ENCODE peak calls at places on chromosomes 1 and 21, in four cellular contexts. One of them, this sample, is unnamed.

GRCh38 chr1:200628223-200628868 is 7.8 kb upstream of the KIF14 start:
- DNase-seq in mesendoderm: no peak
- DNase-seq in IMR-90: no peak
- DNase-seq in H9: no peak
- DNase-seq in this sample: peak; percentile 19

GRCh38 chr1:9281071-9281827 is 11.4 kb upstream of the SPSB1 start:
- DNase-seq in mesendoderm: no peak
- DNase-seq in IMR-90: no peak
- DNase-seq in H9: no peak
- DNase-seq in this sample: no peak

GRCh38 chr1:117567976-117568375 is 37.9 kb upstream of the TENT5C start:
- DNase-seq in mesendoderm: no peak
- DNase-seq in IMR-90: no peak
- DNase-seq in H9: no peak
- DNase-seq in this sample: no peak

GRCh38 chr1:54882483-54882882 is 4.5 kb downstream of the DHCR24 start:
- DNase-seq in mesendoderm: no peak
- DNase-seq in IMR-90: peak; percentile 38
- DNase-seq in H9: no peak
- DNase-seq in this sample: no peak

GRCh38 chr1:88175120-88175630 is 508.9 kb upstream of the PKN2 start:
- DNase-seq in mesendoderm: no peak
- DNase-seq in IMR-90: no peak
- DNase-seq in H9: no peak
- DNase-seq in this sample: no peak

GRCh38 chr1:81446006-81446669 is 354.6 kb upstream of the ADGRL2 start:
- DNase-seq in mesendoderm: no peak
- DNase-seq in IMR-90: no peak
- DNase-seq in H9: no peak
- DNase-seq in this sample: no peak

GRCh38 chr1:60108223-60108622 is 34.7 kb upstream of the C1orf87 start:
- DNase-seq in mesendoderm: no peak
- DNase-seq in IMR-90: no peak
- DNase-seq in H9: no peak
- DNase-seq in this sample: no peak

GRCh38 chr1:17629460-17629859 is 90.0 kb downstream of the ARHGEF10L start:
- DNase-seq in mesendoderm: peak; percentile 77
- DNase-seq in IMR-90: no peak
- DNase-seq in H9: peak; percentile 81
- DNase-seq in this sample: no peak

GRCh38 chr1:241627453-241628329 is 12.5 kb downstream of the CHML start:
- DNase-seq in mesendoderm: peak; percentile 74
- DNase-seq in IMR-90: peak; percentile 86
- DNase-seq in H9: no peak
- DNase-seq in this sample: peak; percentile 38

GRCh38 chr1:223756806-223757700 is 44.7 kb downstream of the CAPN2 start:
- DNase-seq in mesendoderm: no peak
- DNase-seq in IMR-90: no peak
- DNase-seq in H9: no peak
- DNase-seq in this sample: no peak

GRCh38 chr1:223756002-223756775 is 43.9 kb downstream of the CAPN2 start:
- DNase-seq in mesendoderm: no peak
- DNase-seq in IMR-90: no peak
- DNase-seq in H9: no peak
- DNase-seq in this sample: no peak

GRCh38 chr1:223758734-223759133 is 46.4 kb downstream of the CAPN2 start:
- DNase-seq in mesendoderm: no peak
- DNase-seq in IMR-90: no peak
- DNase-seq in H9: no peak
- DNase-seq in this sample: no peak

GRCh38 chr1:223752721-223753515 is 40.6 kb downstream of the CAPN2 start:
- DNase-seq in mesendoderm: peak; percentile 96
- DNase-seq in IMR-90: no peak
- DNase-seq in H9: peak; percentile 88
- DNase-seq in this sample: no peak

GRCh38 chr1:223755432-223755792 is 43.1 kb downstream of the CAPN2 start:
- DNase-seq in mesendoderm: no peak
- DNase-seq in IMR-90: no peak
- DNase-seq in H9: no peak
- DNase-seq in this sample: no peak
- H3K79me1 ChIP-seq in mesendoderm: no peaks in the 10 kb centered on the region
- H3K79me1 ChIP-seq in IMR-90: peaks cover 78% of the 10 kb centered on the region
- H3K79me1 ChIP-seq in H9: no peaks in the 10 kb centered on the region
- H3K79me1 ChIP-seq in this sample: no peaks in the 10 kb centered on the region

GRCh38 chr1:29390491-29391361 is 154.4 kb downstream of the PTPRU start:
- DNase-seq in mesendoderm: no peak
- DNase-seq in IMR-90: no peak
- DNase-seq in H9: no peak
- DNase-seq in this sample: no peak
- H3K23ac ChIP-seq in mesendoderm: no peak overlapping the region
- H3K23ac ChIP-seq in IMR-90: no peak overlapping the region
- H3K23ac ChIP-seq in H9: no peak overlapping the region
- H3K23ac ChIP-seq in this sample: no peak overlapping the region

GRCh38 chr21:45906859-45907258 is 74.7 kb upstream of the COL6A1 start:
- DNase-seq in mesendoderm: no peak
- DNase-seq in IMR-90: no peak
- DNase-seq in H9: no peak
- DNase-seq in this sample: no peak

GRCh38 chr21:45910548-45911221 is 70.9 kb upstream of the COL6A1 start:
- DNase-seq in mesendoderm: no peak
- DNase-seq in IMR-90: no peak
- DNase-seq in H9: no peak
- DNase-seq in this sample: no peak

GRCh38 chr21:45909238-45909785 is 72.3 kb upstream of the COL6A1 start:
- DNase-seq in mesendoderm: no peak
- DNase-seq in IMR-90: no peak
- DNase-seq in H9: no peak
- DNase-seq in this sample: no peak

GRCh38 chr21:45910155-45910547 is 71.4 kb upstream of the COL6A1 start:
- DNase-seq in mesendoderm: no peak
- DNase-seq in IMR-90: no peak
- DNase-seq in H9: no peak
- DNase-seq in this sample: no peak

GRCh38 chr21:45908536-45909237 is 72.9 kb upstream of the COL6A1 start:
- DNase-seq in mesendoderm: no peak
- DNase-seq in IMR-90: no peak
- DNase-seq in H9: no peak
- DNase-seq in this sample: no peak
- H3K79me1 ChIP-seq in mesendoderm: no peaks in the 10 kb centered on the region
- H3K79me1 ChIP-seq in IMR-90: no peaks in the 10 kb centered on the region
- H3K79me1 ChIP-seq in H9: no peaks in the 10 kb centered on the region
- H3K79me1 ChIP-seq in this sample: no peaks in the 10 kb centered on the region

GRCh38 chr21:45640001-45640887 is 3.3 kb upstream of the PCBP3 start:
- DNase-seq in mesendoderm: peak; percentile 43
- DNase-seq in IMR-90: no peak
- DNase-seq in H9: no peak
- DNase-seq in this sample: no peak

GRCh38 chr21:45641480-45642035 is 2.0 kb upstream of the PCBP3 start:
- DNase-seq in mesendoderm: no peak
- DNase-seq in IMR-90: no peak
- DNase-seq in H9: no peak
- DNase-seq in this sample: no peak

GRCh38 chr21:45642122-45642813 is 1.3 kb upstream of the PCBP3 start:
- DNase-seq in mesendoderm: no peak
- DNase-seq in IMR-90: no peak
- DNase-seq in H9: no peak
- DNase-seq in this sample: no peak

GRCh38 chr21:45639206-45640000 is 4.1 kb upstream of the PCBP3 start:
- DNase-seq in mesendoderm: no peak
- DNase-seq in IMR-90: no peak
- DNase-seq in H9: no peak
- DNase-seq in this sample: no peak

GRCh38 chr21:45640888-45641479 is 2.5 kb upstream of the PCBP3 start:
- DNase-seq in mesendoderm: peak; percentile 76
- DNase-seq in IMR-90: peak; percentile 18
- DNase-seq in H9: peak; percentile 82
- DNase-seq in this sample: no peak
- H3K23ac ChIP-seq in mesendoderm: no peak overlapping the region
- H3K23ac ChIP-seq in IMR-90: no peak overlapping the region
- H3K23ac ChIP-seq in H9: no peak overlapping the region
- H3K23ac ChIP-seq in this sample: no peak overlapping the region

DNA sequence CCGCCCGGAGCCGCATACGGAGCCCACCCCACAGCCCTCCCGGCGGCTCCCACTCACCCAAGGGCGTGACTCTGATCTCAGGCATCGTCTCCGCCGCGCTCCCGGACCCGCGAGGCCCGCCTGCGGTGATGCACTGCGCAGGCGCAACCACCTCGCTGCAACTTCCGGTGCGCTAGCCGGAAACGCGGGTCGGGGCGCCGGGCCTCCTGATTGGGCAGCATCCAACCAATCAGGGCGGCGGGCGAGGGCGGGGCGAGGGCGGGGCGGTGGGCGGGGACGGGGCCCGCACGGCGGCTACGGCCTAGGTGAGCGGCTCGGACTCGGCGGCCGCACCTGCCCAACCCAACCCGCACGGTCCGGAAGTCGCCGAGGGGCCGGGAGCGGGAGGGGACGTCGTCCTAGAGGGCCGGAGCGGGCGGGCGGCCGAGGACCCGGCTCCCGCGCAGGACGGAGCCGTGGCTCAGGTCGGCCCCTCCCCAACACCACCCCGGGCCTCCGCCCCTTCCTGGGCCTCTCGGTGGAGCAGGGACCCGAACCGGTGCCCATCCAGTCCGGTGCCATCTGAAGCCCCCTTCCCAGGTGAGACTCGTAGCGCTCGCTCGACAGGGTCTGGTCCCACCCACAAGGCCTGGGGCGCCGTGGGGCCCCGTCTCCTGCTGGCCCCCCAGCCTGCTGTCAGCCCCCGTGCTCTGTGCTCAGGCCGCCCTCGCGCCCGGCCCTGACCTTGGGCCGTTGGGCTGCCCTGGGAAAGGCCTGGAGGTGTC is at the start of the genes CPTP and INTS11:
- DNase-seq in mesendoderm: peak; percentile 92
- DNase-seq in IMR-90: peak; percentile 85
- DNase-seq in H9: peak; percentile 95
- DNase-seq in this sample: peak; percentile 96
- H3K79me1 ChIP-seq in mesendoderm: peaks cover 21% of the 10 kb centered on the region
- H3K79me1 ChIP-seq in IMR-90: peaks cover 58% of the 10 kb centered on the region
- H3K79me1 ChIP-seq in H9: peaks cover 8% of the 10 kb centered on the region
- H3K79me1 ChIP-seq in this sample: peaks cover 9% of the 10 kb centered on the region

GRCh38 chr1:162065016-162065415 is 4.5 kb upstream of the NOS1AP start:
- DNase-seq in mesendoderm: peak; percentile 57
- DNase-seq in IMR-90: no peak
- DNase-seq in H9: no peak
- DNase-seq in this sample: no peak

GRCh38 chr1:162070094-162070748 is 730 bp downstream of the NOS1AP start:
- DNase-seq in mesendoderm: peak; percentile 83
- DNase-seq in IMR-90: no peak
- DNase-seq in H9: peak; percentile 60
- DNase-seq in this sample: no peak

GRCh38 chr1:162072770-162073169 is 3.3 kb downstream of the NOS1AP start:
- DNase-seq in mesendoderm: no peak
- DNase-seq in IMR-90: no peak
- DNase-seq in H9: no peak
- DNase-seq in this sample: no peak

GRCh38 chr1:162070825-162071224 is 1.3 kb downstream of the NOS1AP start:
- DNase-seq in mesendoderm: peak; percentile 78
- DNase-seq in IMR-90: no peak
- DNase-seq in H9: peak; percentile 59
- DNase-seq in this sample: no peak

DNA sequence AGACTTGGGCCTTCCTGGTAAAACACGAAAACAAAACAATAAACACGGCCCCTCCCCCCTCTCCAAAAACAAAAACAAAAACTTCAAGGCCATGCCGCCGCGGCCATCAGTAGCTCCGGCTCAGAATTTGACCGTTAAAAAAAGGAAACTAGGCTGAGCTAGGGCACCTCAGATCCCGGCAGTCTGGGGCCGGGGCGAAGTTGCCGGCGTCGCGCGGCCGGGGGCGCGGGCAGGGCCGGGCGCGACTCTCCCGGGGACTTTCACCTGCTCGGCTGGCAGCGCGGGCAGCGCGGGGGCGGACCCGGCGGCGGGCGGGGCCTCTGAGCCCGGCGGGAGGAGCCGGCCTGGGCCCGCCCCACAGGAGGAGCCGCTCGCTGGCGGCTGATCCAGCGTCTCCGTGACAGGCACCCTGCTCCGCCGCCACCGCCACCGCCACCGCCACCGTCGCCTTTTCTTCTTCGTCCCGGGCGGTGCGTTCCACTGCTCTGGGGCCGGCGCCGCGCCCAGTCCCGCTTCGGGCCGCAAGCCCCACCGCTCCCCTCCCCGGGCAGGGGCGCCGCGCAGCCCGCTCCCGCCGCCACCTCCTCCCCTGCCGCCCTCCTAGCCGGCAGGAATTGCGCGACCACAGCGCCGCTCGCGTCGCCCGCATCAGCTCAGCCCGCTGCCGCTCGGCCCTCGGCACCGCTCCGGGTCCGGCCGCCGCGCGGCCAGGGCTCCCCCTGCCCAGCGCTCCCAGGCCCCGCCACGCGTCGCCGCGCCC is at the start of gene NOS1AP:
- DNase-seq in mesendoderm: peak; percentile 87
- DNase-seq in IMR-90: no peak
- DNase-seq in H9: peak; percentile 86
- DNase-seq in this sample: peak; percentile 86
- H3K23ac ChIP-seq in mesendoderm: peak within 1 kb of the TSS; percentile 81
- H3K23ac ChIP-seq in IMR-90: no peak within 1 kb of the TSS
- H3K23ac ChIP-seq in H9: no peak within 1 kb of the TSS
- H3K23ac ChIP-seq in this sample: no peak within 1 kb of the TSS

GRCh38 chr1:248847181-248847955 is 9.3 kb downstream of the ZNF672 start:
- DNase-seq in mesendoderm: no peak
- DNase-seq in IMR-90: no peak
- DNase-seq in H9: no peak
- DNase-seq in this sample: no peak
- H3K79me1 ChIP-seq in mesendoderm: no peaks in the 10 kb centered on the region
- H3K79me1 ChIP-seq in IMR-90: peaks cover 26% of the 10 kb centered on the region
- H3K79me1 ChIP-seq in H9: no peaks in the 10 kb centered on the region
- H3K79me1 ChIP-seq in this sample: no peaks in the 10 kb centered on the region